ENCODE peak calls at places on chromosomes 1 and 21, in ten cellular contexts. One of them, this sample, is unnamed.

GRCh38 chr1:151680812-151681211 is 35.8 kb downstream of the CELF3 start:
- DNase-seq in HS-5: peak; percentile 74
- DNase-seq in foreskin fibroblast: peak; percentile 79
- DNase-seq in NCI-H748 treated with DMSO at 0.1 percent for 48 hours: no peak
- DNase-seq in A549: peak; percentile 84
- DNase-seq in activated naive CD8-positive, alpha-beta T cell treated with anti-CD3 and anti-CD28 coated beads, Interleukin-2, amount 50 U/mL, for 24 hours: no peak
- DNase-seq in cardiac fibroblast: peak; percentile 76
- DNase-seq in uterus: no peak
- DNase-seq in Panc1: peak; percentile 74
- DNase-seq in tibial artery: no peak
- DNase-seq in this sample: no peak

GRCh38 chr1:28370220-28371010 is 875 bp downstream of the PHACTR4 start:
- DNase-seq in HS-5: no peak
- DNase-seq in activated naive CD8-positive, alpha-beta T cell treated with anti-CD3 and anti-CD28 coated beads, Interleukin-2, amount 50 U/mL, for 24 hours: peak; percentile 37
- DNase-seq in A549: peak; percentile 47
- DNase-seq in Panc1: no peak
- DNase-seq in cardiac fibroblast: peak; percentile 30
- DNase-seq in NCI-H748 treated with DMSO at 0.1 percent for 48 hours: no peak
- DNase-seq in foreskin fibroblast: peak; percentile 72
- DNase-seq in tibial artery: peak; percentile 60
- DNase-seq in uterus: no peak
- DNase-seq in this sample: no peak

GRCh38 chr1:202237052-202237451 is 43.5 kb downstream of the LGR6 start:
- DNase-seq in activated naive CD8-positive, alpha-beta T cell treated with anti-CD3 and anti-CD28 coated beads, Interleukin-2, amount 50 U/mL, for 24 hours: peak; percentile 38
- DNase-seq in NCI-H748 treated with DMSO at 0.1 percent for 48 hours: no peak
- DNase-seq in uterus: no peak
- DNase-seq in tibial artery: peak; percentile 89
- DNase-seq in foreskin fibroblast: peak; percentile 59
- DNase-seq in A549: peak; percentile 79
- DNase-seq in HS-5: no peak
- DNase-seq in Panc1: no peak
- DNase-seq in cardiac fibroblast: peak; percentile 20
- DNase-seq in this sample: peak; percentile 14

GRCh38 chr21:32611471-32611997 is 643 bp downstream of the CFAP298 start:
- DNase-seq in NCI-H748 treated with DMSO at 0.1 percent for 48 hours: no peak
- DNase-seq in uterus: no peak
- DNase-seq in A549: no peak
- DNase-seq in Panc1: no peak
- DNase-seq in activated naive CD8-positive, alpha-beta T cell treated with anti-CD3 and anti-CD28 coated beads, Interleukin-2, amount 50 U/mL, for 24 hours: peak; percentile 57
- DNase-seq in HS-5: no peak
- DNase-seq in foreskin fibroblast: peak; percentile 54
- DNase-seq in cardiac fibroblast: peak; percentile 22
- DNase-seq in tibial artery: no peak
- DNase-seq in this sample: no peak

GRCh38 chr21:44428281-44428942 is 26.9 kb upstream of the LRRC3 start:
- DNase-seq in NCI-H748 treated with DMSO at 0.1 percent for 48 hours: peak; percentile 20
- DNase-seq in uterus: no peak
- DNase-seq in foreskin fibroblast: no peak
- DNase-seq in tibial artery: no peak
- DNase-seq in cardiac fibroblast: no peak
- DNase-seq in activated naive CD8-positive, alpha-beta T cell treated with anti-CD3 and anti-CD28 coated beads, Interleukin-2, amount 50 U/mL, for 24 hours: peak; percentile 26
- DNase-seq in Panc1: no peak
- DNase-seq in A549: peak; percentile 83
- DNase-seq in HS-5: peak; percentile 19
- DNase-seq in this sample: peak; percentile 54

GRCh38 chr1:1804301-1804700 is 26.0 kb upstream of the NADK start:
- DNase-seq in Panc1: no peak
- DNase-seq in HS-5: no peak
- DNase-seq in foreskin fibroblast: no peak
- DNase-seq in NCI-H748 treated with DMSO at 0.1 percent for 48 hours: no peak
- DNase-seq in uterus: no peak
- DNase-seq in activated naive CD8-positive, alpha-beta T cell treated with anti-CD3 and anti-CD28 coated beads, Interleukin-2, amount 50 U/mL, for 24 hours: no peak
- DNase-seq in cardiac fibroblast: no peak
- DNase-seq in A549: no peak
- DNase-seq in tibial artery: peak; percentile 15
- DNase-seq in this sample: no peak

GRCh38 chr1:37765937-37766664 is 1.2 kb upstream of the EPHA10 start:
- DNase-seq in Panc1: no peak
- DNase-seq in HS-5: no peak
- DNase-seq in tibial artery: no peak
- DNase-seq in cardiac fibroblast: no peak
- DNase-seq in NCI-H748 treated with DMSO at 0.1 percent for 48 hours: no peak
- DNase-seq in uterus: no peak
- DNase-seq in activated naive CD8-positive, alpha-beta T cell treated with anti-CD3 and anti-CD28 coated beads, Interleukin-2, amount 50 U/mL, for 24 hours: peak; percentile 42
- DNase-seq in A549: peak; percentile 22
- DNase-seq in foreskin fibroblast: peak; percentile 14
- DNase-seq in this sample: no peak

GRCh38 chr1:5936621-5937372 is 55.4 kb downstream of the NPHP4 start:
- DNase-seq in foreskin fibroblast: no peak
- DNase-seq in uterus: no peak
- DNase-seq in cardiac fibroblast: no peak
- DNase-seq in activated naive CD8-positive, alpha-beta T cell treated with anti-CD3 and anti-CD28 coated beads, Interleukin-2, amount 50 U/mL, for 24 hours: no peak
- DNase-seq in HS-5: no peak
- DNase-seq in NCI-H748 treated with DMSO at 0.1 percent for 48 hours: no peak
- DNase-seq in tibial artery: peak; percentile 37
- DNase-seq in Panc1: no peak
- DNase-seq in A549: no peak
- DNase-seq in this sample: no peak

GRCh38 chr1:179425186-179425585 is 59.4 kb downstream of the AXDND1 start:
- DNase-seq in activated naive CD8-positive, alpha-beta T cell treated with anti-CD3 and anti-CD28 coated beads, Interleukin-2, amount 50 U/mL, for 24 hours: no peak
- DNase-seq in cardiac fibroblast: no peak
- DNase-seq in tibial artery: no peak
- DNase-seq in NCI-H748 treated with DMSO at 0.1 percent for 48 hours: no peak
- DNase-seq in foreskin fibroblast: no peak
- DNase-seq in A549: no peak
- DNase-seq in uterus: no peak
- DNase-seq in Panc1: no peak
- DNase-seq in HS-5: no peak
- DNase-seq in this sample: no peak

GRCh38 chr1:219460561-219461511 is 152.1 kb downstream of the ZC3H11B start:
- DNase-seq in cardiac fibroblast: no peak
- DNase-seq in NCI-H748 treated with DMSO at 0.1 percent for 48 hours: no peak
- DNase-seq in A549: no peak
- DNase-seq in foreskin fibroblast: peak; percentile 85
- DNase-seq in activated naive CD8-positive, alpha-beta T cell treated with anti-CD3 and anti-CD28 coated beads, Interleukin-2, amount 50 U/mL, for 24 hours: no peak
- DNase-seq in tibial artery: no peak
- DNase-seq in Panc1: no peak
- DNase-seq in uterus: no peak
- DNase-seq in HS-5: no peak
- DNase-seq in this sample: peak; percentile 83

GRCh38 chr1:161159915-161160248 is 582 bp downstream of the USP21 start:
- DNase-seq in cardiac fibroblast: no peak
- DNase-seq in foreskin fibroblast: no peak
- DNase-seq in tibial artery: no peak
- DNase-seq in A549: no peak
- DNase-seq in activated naive CD8-positive, alpha-beta T cell treated with anti-CD3 and anti-CD28 coated beads, Interleukin-2, amount 50 U/mL, for 24 hours: no peak
- DNase-seq in NCI-H748 treated with DMSO at 0.1 percent for 48 hours: no peak
- DNase-seq in HS-5: no peak
- DNase-seq in uterus: no peak
- DNase-seq in Panc1: no peak
- DNase-seq in this sample: no peak

GRCh38 chr1:154213274-154213673 is 7.1 kb upstream of the CFAP141 start:
- DNase-seq in uterus: no peak
- DNase-seq in tibial artery: no peak
- DNase-seq in foreskin fibroblast: peak; percentile 66
- DNase-seq in Panc1: no peak
- DNase-seq in A549: no peak
- DNase-seq in HS-5: peak; percentile 69
- DNase-seq in NCI-H748 treated with DMSO at 0.1 percent for 48 hours: no peak
- DNase-seq in activated naive CD8-positive, alpha-beta T cell treated with anti-CD3 and anti-CD28 coated beads, Interleukin-2, amount 50 U/mL, for 24 hours: no peak
- DNase-seq in cardiac fibroblast: no peak
- DNase-seq in this sample: no peak

GRCh38 chr1:86530211-86530610 is 16.7 kb upstream of the CLCA4 start:
- DNase-seq in Panc1: no peak
- DNase-seq in tibial artery: no peak
- DNase-seq in foreskin fibroblast: no peak
- DNase-seq in HS-5: no peak
- DNase-seq in uterus: no peak
- DNase-seq in NCI-H748 treated with DMSO at 0.1 percent for 48 hours: no peak
- DNase-seq in activated naive CD8-positive, alpha-beta T cell treated with anti-CD3 and anti-CD28 coated beads, Interleukin-2, amount 50 U/mL, for 24 hours: no peak
- DNase-seq in A549: no peak
- DNase-seq in cardiac fibroblast: no peak
- DNase-seq in this sample: no peak

GRCh38 chr1:17149771-17150170 is 30.5 kb upstream of the PADI2 start:
- DNase-seq in foreskin fibroblast: no peak
- DNase-seq in uterus: no peak
- DNase-seq in activated naive CD8-positive, alpha-beta T cell treated with anti-CD3 and anti-CD28 coated beads, Interleukin-2, amount 50 U/mL, for 24 hours: no peak
- DNase-seq in cardiac fibroblast: no peak
- DNase-seq in tibial artery: no peak
- DNase-seq in A549: no peak
- DNase-seq in Panc1: no peak
- DNase-seq in NCI-H748 treated with DMSO at 0.1 percent for 48 hours: no peak
- DNase-seq in HS-5: no peak
- DNase-seq in this sample: no peak

GRCh38 chr1:202034683-202035462 is 24.5 kb downstream of the ELF3 start:
- DNase-seq in uterus: peak; percentile 69
- DNase-seq in Panc1: no peak
- DNase-seq in foreskin fibroblast: peak; percentile 79
- DNase-seq in tibial artery: peak; percentile 95
- DNase-seq in activated naive CD8-positive, alpha-beta T cell treated with anti-CD3 and anti-CD28 coated beads, Interleukin-2, amount 50 U/mL, for 24 hours: no peak
- DNase-seq in A549: peak; percentile 100
- DNase-seq in HS-5: peak; percentile 78
- DNase-seq in cardiac fibroblast: peak; percentile 95
- DNase-seq in NCI-H748 treated with DMSO at 0.1 percent for 48 hours: no peak
- DNase-seq in this sample: no peak

GRCh38 chr1:87880098-87880746 is 551.5 kb downstream of the LMO4 start:
- DNase-seq in NCI-H748 treated with DMSO at 0.1 percent for 48 hours: no peak
- DNase-seq in cardiac fibroblast: peak; percentile 44
- DNase-seq in uterus: no peak
- DNase-seq in activated naive CD8-positive, alpha-beta T cell treated with anti-CD3 and anti-CD28 coated beads, Interleukin-2, amount 50 U/mL, for 24 hours: no peak
- DNase-seq in A549: no peak
- DNase-seq in tibial artery: no peak
- DNase-seq in foreskin fibroblast: no peak
- DNase-seq in Panc1: no peak
- DNase-seq in HS-5: no peak
- DNase-seq in this sample: no peak

GRCh38 chr1:73452522-73452921 is 745.5 kb downstream of the LRRIQ3 start:
- DNase-seq in uterus: no peak
- DNase-seq in Panc1: no peak
- DNase-seq in foreskin fibroblast: peak; percentile 0
- DNase-seq in cardiac fibroblast: no peak
- DNase-seq in NCI-H748 treated with DMSO at 0.1 percent for 48 hours: no peak
- DNase-seq in A549: no peak
- DNase-seq in HS-5: no peak
- DNase-seq in tibial artery: no peak
- DNase-seq in activated naive CD8-positive, alpha-beta T cell treated with anti-CD3 and anti-CD28 coated beads, Interleukin-2, amount 50 U/mL, for 24 hours: no peak
- DNase-seq in this sample: no peak

GRCh38 chr1:116373451-116374339 is 651 bp downstream of the ATP1A1 start:
- DNase-seq in tibial artery: peak; percentile 85
- DNase-seq in uterus: peak; percentile 71
- DNase-seq in HS-5: no peak
- DNase-seq in activated naive CD8-positive, alpha-beta T cell treated with anti-CD3 and anti-CD28 coated beads, Interleukin-2, amount 50 U/mL, for 24 hours: peak; percentile 53
- DNase-seq in A549: no peak
- DNase-seq in foreskin fibroblast: peak; percentile 76
- DNase-seq in cardiac fibroblast: peak; percentile 62
- DNase-seq in NCI-H748 treated with DMSO at 0.1 percent for 48 hours: peak; percentile 22
- DNase-seq in Panc1: no peak
- DNase-seq in this sample: peak; percentile 47

GRCh38 chr1:171213559-171214454 is 28.7 kb downstream of the FMO2 start:
- DNase-seq in uterus: no peak
- DNase-seq in cardiac fibroblast: no peak
- DNase-seq in tibial artery: no peak
- DNase-seq in HS-5: no peak
- DNase-seq in NCI-H748 treated with DMSO at 0.1 percent for 48 hours: no peak
- DNase-seq in Panc1: no peak
- DNase-seq in foreskin fibroblast: no peak
- DNase-seq in A549: no peak
- DNase-seq in activated naive CD8-positive, alpha-beta T cell treated with anti-CD3 and anti-CD28 coated beads, Interleukin-2, amount 50 U/mL, for 24 hours: no peak
- DNase-seq in this sample: no peak

GRCh38 chr1:158685068-158685467 is 1.4 kb downstream of the SPTA1 start:
- DNase-seq in activated naive CD8-positive, alpha-beta T cell treated with anti-CD3 and anti-CD28 coated beads, Interleukin-2, amount 50 U/mL, for 24 hours: no peak
- DNase-seq in A549: no peak
- DNase-seq in Panc1: no peak
- DNase-seq in tibial artery: no peak
- DNase-seq in foreskin fibroblast: no peak
- DNase-seq in NCI-H748 treated with DMSO at 0.1 percent for 48 hours: no peak
- DNase-seq in uterus: no peak
- DNase-seq in cardiac fibroblast: no peak
- DNase-seq in HS-5: no peak
- DNase-seq in this sample: no peak

GRCh38 chr1:61753998-61754508 is 11.8 kb downstream of the PATJ start:
- DNase-seq in HS-5: no peak
- DNase-seq in activated naive CD8-positive, alpha-beta T cell treated with anti-CD3 and anti-CD28 coated beads, Interleukin-2, amount 50 U/mL, for 24 hours: no peak
- DNase-seq in foreskin fibroblast: no peak
- DNase-seq in uterus: no peak
- DNase-seq in Panc1: no peak
- DNase-seq in A549: no peak
- DNase-seq in tibial artery: no peak
- DNase-seq in cardiac fibroblast: no peak
- DNase-seq in NCI-H748 treated with DMSO at 0.1 percent for 48 hours: no peak
- DNase-seq in this sample: no peak

GRCh38 chr1:220176540-220176939 is 82.6 kb downstream of the IARS2 start:
- DNase-seq in foreskin fibroblast: no peak
- DNase-seq in tibial artery: no peak
- DNase-seq in activated naive CD8-positive, alpha-beta T cell treated with anti-CD3 and anti-CD28 coated beads, Interleukin-2, amount 50 U/mL, for 24 hours: no peak
- DNase-seq in Panc1: no peak
- DNase-seq in NCI-H748 treated with DMSO at 0.1 percent for 48 hours: no peak
- DNase-seq in HS-5: no peak
- DNase-seq in A549: no peak
- DNase-seq in cardiac fibroblast: no peak
- DNase-seq in uterus: no peak
- DNase-seq in this sample: no peak

GRCh38 chr1:234326493-234327366 is 46.5 kb upstream of the COA6 start:
- DNase-seq in foreskin fibroblast: peak; percentile 76
- DNase-seq in HS-5: no peak
- DNase-seq in uterus: no peak
- DNase-seq in tibial artery: no peak
- DNase-seq in NCI-H748 treated with DMSO at 0.1 percent for 48 hours: peak; percentile 26
- DNase-seq in A549: peak; percentile 62
- DNase-seq in Panc1: no peak
- DNase-seq in cardiac fibroblast: peak; percentile 57
- DNase-seq in activated naive CD8-positive, alpha-beta T cell treated with anti-CD3 and anti-CD28 coated beads, Interleukin-2, amount 50 U/mL, for 24 hours: peak; percentile 79
- DNase-seq in this sample: peak; percentile 67

GRCh38 chr1:158527190-158527815 is 26.9 kb downstream of the OR6Y1 start:
- DNase-seq in cardiac fibroblast: peak; percentile 50
- DNase-seq in uterus: no peak
- DNase-seq in activated naive CD8-positive, alpha-beta T cell treated with anti-CD3 and anti-CD28 coated beads, Interleukin-2, amount 50 U/mL, for 24 hours: no peak
- DNase-seq in tibial artery: no peak
- DNase-seq in foreskin fibroblast: peak; percentile 1
- DNase-seq in HS-5: no peak
- DNase-seq in A549: peak; percentile 63
- DNase-seq in NCI-H748 treated with DMSO at 0.1 percent for 48 hours: peak; percentile 8
- DNase-seq in Panc1: no peak
- DNase-seq in this sample: no peak

This sample was measured in HL-60.